ENCODE peak calls at places on chromosomes 6 and 20, in four cellular contexts. C is HEK293T, G is HepG2, K is K562. W is an unnamed sample.

GRCh38 chr6:1611322-1611571 is 1.5 kb downstream of the FOXC1 start:
- DNase-seq in K (no peak), C (no peak), G (no peak), W (peak)

GRCh38 chr20:45894797-45895196 is 3.7 kb downstream of the CTSA start:
- DNase-seq in G (no peak), C (no peak), K (no peak), W (no peak)

GRCh38 chr6:169831450-169832246 is 80.2 kb downstream of the ERMARD start:
- DNase-seq in G (peak), K (peak), C (peak), W (peak)

GRCh38 chr6:80341330-80341729 is 234.9 kb downstream of the BCKDHB start:
- DNase-seq in G (no peak), K (no peak), C (no peak), W (no peak)

GRCh38 chr20:20413801-20414200 is 45.9 kb downstream of the INSM1 start:
- DNase-seq in C (no peak), G (no peak), K (no peak), W (no peak)

GRCh38 chr20:51966296-51966971 is 164.1 kb upstream of the SALL4 start:
- DNase-seq in G (peak), K (peak), C (peak), W (peak)

GRCh38 chr20:44566018-44566417 is 16.4 kb upstream of the PKIG start:
- DNase-seq in G (no peak), C (no peak), K (no peak), W (no peak)

GRCh38 chr6:2072450-2072849 is 173.0 kb downstream of the GMDS start:
- DNase-seq in C (no peak), K (no peak), G (no peak), W (no peak)

GRCh38 chr20:14664101-14664500 is 326.7 kb upstream of the FLRT3 start:
- DNase-seq in K (no peak), C (no peak), G (no peak), W (no peak)

DNA sequence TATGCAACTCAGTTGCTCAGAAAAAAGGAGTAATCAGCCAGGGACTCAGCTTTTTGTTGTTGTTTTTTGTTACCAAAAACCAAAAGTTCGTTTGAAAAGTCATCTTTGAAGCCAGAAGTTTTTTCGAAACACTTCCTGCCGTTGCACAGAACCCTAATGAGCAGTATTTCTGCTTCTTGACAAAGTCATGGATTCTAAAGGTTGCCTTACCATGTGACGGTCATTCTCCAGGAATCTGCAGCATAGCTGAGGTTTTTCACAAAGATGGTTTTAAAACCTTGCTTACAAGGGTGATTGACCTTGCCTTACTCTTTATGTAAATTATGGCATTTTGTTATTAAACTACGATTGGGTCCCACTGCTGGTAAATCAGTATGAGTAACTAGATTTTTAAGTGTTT is 2.0 kb downstream of the RAB32 start:
- DNase-seq in K (no peak), C (no peak), G (no peak), W (no peak)
- TF ChIP-seq ELF4 in K (no peak), C (no peak), G (no peak), W (no peak)

GRCh38 chr20:37526238-37526838 is 1.3 kb downstream of the BLCAP start:
- DNase-seq in K (peak), C (peak), G (peak), W (peak)
- TF ChIP-seq ELF4 in K (no peak), C (no peak), G (no peak), W (no peak)

DNA sequence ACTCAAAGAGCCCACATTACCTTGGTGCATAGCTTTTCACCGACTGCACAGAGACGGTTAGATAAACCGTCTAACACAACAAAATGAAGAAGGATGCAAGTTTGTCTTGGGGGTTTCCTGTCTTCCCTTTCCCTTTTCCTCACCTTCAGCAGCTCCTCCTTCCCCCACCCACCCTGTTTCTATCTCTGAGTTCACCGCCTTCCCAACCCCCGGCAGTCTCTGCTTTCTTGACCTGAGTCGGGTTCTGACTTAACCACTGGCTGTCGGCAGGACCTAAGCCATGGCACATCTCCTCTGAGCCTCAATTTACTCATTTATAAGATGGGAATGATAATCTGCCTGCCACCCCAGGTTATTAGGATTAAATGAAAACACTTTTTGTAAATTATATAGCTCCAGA is 25.8 kb upstream of the CNKSR3 start:
- DNase-seq in G (no peak), K (no peak), C (no peak), W (no peak)
- TF ChIP-seq ELF4 in G (no peak), K (no peak), C (no peak), W (no peak)

DNA sequence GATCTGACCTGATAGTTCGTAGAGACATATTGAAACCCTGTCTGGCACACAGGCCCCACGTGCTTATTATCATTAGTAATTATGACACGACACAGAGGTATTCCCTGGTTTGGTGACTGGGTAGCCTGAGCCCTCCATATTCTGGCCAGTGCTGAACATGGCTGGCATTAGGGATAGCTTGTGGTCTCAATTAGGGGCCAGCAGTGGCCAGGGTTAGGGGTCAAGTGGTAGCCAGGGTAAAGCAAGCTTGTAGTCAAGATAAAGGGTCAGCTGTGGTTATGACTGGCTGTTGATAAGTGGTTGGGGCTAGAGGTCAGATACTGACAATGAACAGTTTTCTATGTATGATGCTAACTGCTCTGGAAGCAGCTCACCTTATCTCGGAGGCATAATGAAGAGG is 66.5 kb downstream of the VEGFA start:
- DNase-seq in G (no peak), K (peak), C (no peak), W (no peak)
- TF ChIP-seq ELF4 in G (no peak), K (no peak), C (no peak), W (no peak)

W was measured in WTC11.